ENCODE peak calls at places on chromosome 2, in nine cellular contexts. P, J, U, O, Q, L, C, Y and K are unnamed samples.
A peak's percentile ranks its signal among the peaks of the same experiment; 100 is the strongest.

GRCh38 chr2:214135966-214136365 is 274.9 kb upstream of the VWC2L start:
- DNase-seq in O (no peak), P (no peak), U (no peak), J (no peak), Y (no peak), L (no peak), C (no peak), Q (no peak), K (no peak)

GRCh38 chr2:47346669-47347068 is 56.3 kb upstream of the MSH2 start:
- DNase-seq in C (no peak), U (no peak), J (no peak), Y (no peak), Q (no peak), L (no peak), P (no peak), O (no peak), K (no peak)

GRCh38 chr2:237343993-237344392 is 70.0 kb downstream of the COL6A3 start:
- DNase-seq in Y (no peak), C (no peak), O (no peak), L (no peak), Q (no peak), U (no peak), J (no peak), P (no peak), K (no peak)

GRCh38 chr2:11235583-11235982 is 80.3 kb downstream of the SLC66A3 start:
- DNase-seq in J (no peak), O (no peak), Y (no peak), Q (no peak), L (no peak), C (no peak), P (no peak), U (no peak), K (no peak)

GRCh38 chr2:36376992-36377738 is 21.6 kb downstream of the CRIM1 start:
- DNase-seq in C (no peak), J (no peak), P (no peak), Y (peak; percentile 47), U (no peak), L (no peak), Q (no peak), O (no peak), K (no peak)

GRCh38 chr2:25366629-25367028 is 24.9 kb upstream of the DNMT3A start:
- DNase-seq in P (no peak), J (no peak), O (no peak), U (no peak), L (no peak), Q (no peak), C (no peak), Y (no peak), K (no peak)

GRCh38 chr2:68088950-68089349 is 26.1 kb upstream of the C1D start:
- DNase-seq in Y (no peak), C (no peak), J (no peak), P (no peak), Q (no peak), L (no peak), U (no peak), O (no peak), K (no peak)

GRCh38 chr2:238847841-238848565 is at the start of gene TWIST2:
- DNase-seq in Q (no peak), C (no peak), L (no peak), Y (no peak), U (no peak), J (no peak), O (no peak), P (peak; percentile 9), K (no peak)

GRCh38 chr2:39871291-39871761 is 92.3 kb upstream of the THUMPD2 start:
- DNase-seq in C (no peak), U (no peak), L (no peak), O (no peak), Y (no peak), P (no peak), Q (no peak), J (no peak), K (no peak)

GRCh38 chr2:146457221-146457620 is 1387.6 kb upstream of the ACVR2A start:
- DNase-seq in U (no peak), O (no peak), Q (no peak), L (no peak), P (no peak), J (no peak), Y (no peak), C (no peak), K (no peak)

GRCh38 chr2:17539596-17539992 is 902 bp upstream of the VSNL1 start:
- DNase-seq in L (no peak), J (no peak), Y (no peak), O (no peak), U (peak; percentile 62), Q (no peak), P (no peak), C (no peak), K (no peak)

GRCh38 chr2:27308359-27308875 is at the start of gene UCN:
- DNase-seq in U (no peak), O (no peak), Y (no peak), L (no peak), C (no peak), Q (no peak), P (no peak), J (no peak), K (peak; percentile 58)

GRCh38 chr2:128026422-128027277 is 1.2 kb downstream of the SAP130 start:
- DNase-seq in J (no peak), L (no peak), P (peak; percentile 3), O (no peak), U (no peak), Q (no peak), C (no peak), Y (peak; percentile 5), K (no peak)

GRCh38 chr2:220499281-220499680 is 871.9 kb downstream of the SLC4A3 start:
- DNase-seq in U (no peak), C (no peak), Q (no peak), Y (peak; percentile 11), J (no peak), P (no peak), L (peak; percentile 49), O (no peak), K (no peak)

GRCh38 chr2:86673976-86674670 is 46.0 kb upstream of the RMND5A start:
- DNase-seq in J (no peak), C (no peak), U (no peak), Y (no peak), O (no peak), L (no peak), P (no peak), Q (no peak), K (no peak)

GRCh38 chr2:35714883-35715282 is 640.7 kb upstream of the CRIM1 start:
- DNase-seq in Y (no peak), U (no peak), C (no peak), Q (no peak), L (no peak), J (no peak), O (no peak), P (no peak), K (no peak)

GRCh38 chr2:119326938-119327337 is 39.7 kb downstream of the C2orf76 start:
- DNase-seq in L (no peak), P (no peak), Y (no peak), J (no peak), C (no peak), U (no peak), Q (no peak), O (no peak), K (no peak)

GRCh38 chr2:108224022-108224421 is 15.7 kb upstream of the SULT1C3 start:
- DNase-seq in P (no peak), L (no peak), J (no peak), Q (no peak), U (no peak), C (no peak), Y (no peak), O (no peak), K (no peak)

GRCh38 chr2:235754381-235755207 is 260.8 kb downstream of the AGAP1 start:
- DNase-seq in Y (no peak), C (no peak), Q (no peak), L (no peak), O (no peak), U (no peak), P (no peak), J (no peak), K (no peak)

GRCh38 chr2:162072181-162072702 is 1.8 kb downstream of the DPP4 start:
- DNase-seq in C (no peak), P (no peak), U (no peak), Q (no peak), J (no peak), Y (peak; percentile 56), O (no peak), L (no peak), K (no peak)

GRCh38 chr2:55408098-55408882 is 11.4 kb downstream of the CCDC88A start:
- DNase-seq in Q (no peak), Y (no peak), P (no peak), C (no peak), L (no peak), U (no peak), J (no peak), O (no peak), K (no peak)

GRCh38 chr2:42736598-42737322 is 27.2 kb downstream of the OXER1 start:
- DNase-seq in O (no peak), U (no peak), J (no peak), Y (no peak), Q (no peak), L (no peak), C (no peak), P (no peak), K (no peak)

GRCh38 chr2:44616616-44617266 is 255.0 kb downstream of the CAMKMT start:
- DNase-seq in P (no peak), Q (no peak), Y (no peak), C (peak; percentile 65), L (no peak), U (no peak), O (no peak), J (no peak), K (no peak)